ENCODE peak calls at places on chromosomes 5 and 9, in nine cellular contexts. One of them, this sample, is unnamed.
A peak's percentile ranks its signal among the peaks of the same experiment; 100 is the strongest.

GRCh38 chr5:137190031-137190430 is 309.1 kb downstream of the SPOCK1 start:
- DNase-seq in CD8-positive, alpha-beta memory T cell: no peak
- DNase-seq in activated T-cell treated with anti-CD3 and anti-CD28 coated beads, Interleukin-2, amount 50 U/mL, for 72 hours: no peak
- DNase-seq in AG08396: no peak
- DNase-seq in globus pallidus: no peak
- DNase-seq in AG04449: no peak
- DNase-seq in NCI-H345: no peak
- DNase-seq in activated naive CD8-positive, alpha-beta T cell treated with anti-CD3 and anti-CD28 coated beads, Interleukin-2, amount 50 U/mL, for 24 hours: no peak
- DNase-seq in WERI-Rb-1: no peak
- DNase-seq in this sample: no peak

GRCh38 chr5:170597876-170598275 is 94.1 kb downstream of the KCNIP1 start:
- DNase-seq in CD8-positive, alpha-beta memory T cell: no peak
- DNase-seq in activated T-cell treated with anti-CD3 and anti-CD28 coated beads, Interleukin-2, amount 50 U/mL, for 72 hours: no peak
- DNase-seq in AG08396: no peak
- DNase-seq in globus pallidus: peak; percentile 20
- DNase-seq in AG04449: no peak
- DNase-seq in NCI-H345: peak; percentile 41
- DNase-seq in activated naive CD8-positive, alpha-beta T cell treated with anti-CD3 and anti-CD28 coated beads, Interleukin-2, amount 50 U/mL, for 24 hours: no peak
- DNase-seq in WERI-Rb-1: no peak
- DNase-seq in this sample: no peak

GRCh38 chr5:6448622-6449464 is at the start of gene UBE2QL1:
- DNase-seq in CD8-positive, alpha-beta memory T cell: peak; percentile 14
- DNase-seq in activated T-cell treated with anti-CD3 and anti-CD28 coated beads, Interleukin-2, amount 50 U/mL, for 72 hours: peak; percentile 32
- DNase-seq in AG08396: no peak
- DNase-seq in globus pallidus: no peak
- DNase-seq in AG04449: no peak
- DNase-seq in NCI-H345: peak; percentile 28
- DNase-seq in activated naive CD8-positive, alpha-beta T cell treated with anti-CD3 and anti-CD28 coated beads, Interleukin-2, amount 50 U/mL, for 24 hours: peak; percentile 9
- DNase-seq in WERI-Rb-1: peak; percentile 56
- DNase-seq in this sample: peak; percentile 45

GRCh38 chr5:38607396-38607795 is 51.0 kb upstream of the LIFR start:
- DNase-seq in CD8-positive, alpha-beta memory T cell: no peak
- DNase-seq in activated T-cell treated with anti-CD3 and anti-CD28 coated beads, Interleukin-2, amount 50 U/mL, for 72 hours: no peak
- DNase-seq in AG08396: peak; percentile 56
- DNase-seq in globus pallidus: no peak
- DNase-seq in AG04449: peak; percentile 59
- DNase-seq in NCI-H345: no peak
- DNase-seq in activated naive CD8-positive, alpha-beta T cell treated with anti-CD3 and anti-CD28 coated beads, Interleukin-2, amount 50 U/mL, for 24 hours: no peak
- DNase-seq in WERI-Rb-1: no peak
- DNase-seq in this sample: no peak

GRCh38 chr5:62742214-62742613 is 163.6 kb downstream of the LRRC70 start:
- DNase-seq in CD8-positive, alpha-beta memory T cell: no peak
- DNase-seq in activated T-cell treated with anti-CD3 and anti-CD28 coated beads, Interleukin-2, amount 50 U/mL, for 72 hours: no peak
- DNase-seq in AG08396: no peak
- DNase-seq in globus pallidus: no peak
- DNase-seq in AG04449: no peak
- DNase-seq in NCI-H345: no peak
- DNase-seq in activated naive CD8-positive, alpha-beta T cell treated with anti-CD3 and anti-CD28 coated beads, Interleukin-2, amount 50 U/mL, for 24 hours: no peak
- DNase-seq in WERI-Rb-1: no peak
- DNase-seq in this sample: no peak

GRCh38 chr9:16150501-16150900 is 597.7 kb downstream of the CCDC171 start:
- DNase-seq in CD8-positive, alpha-beta memory T cell: no peak
- DNase-seq in activated T-cell treated with anti-CD3 and anti-CD28 coated beads, Interleukin-2, amount 50 U/mL, for 72 hours: no peak
- DNase-seq in AG08396: no peak
- DNase-seq in globus pallidus: no peak
- DNase-seq in AG04449: no peak
- DNase-seq in NCI-H345: no peak
- DNase-seq in activated naive CD8-positive, alpha-beta T cell treated with anti-CD3 and anti-CD28 coated beads, Interleukin-2, amount 50 U/mL, for 24 hours: no peak
- DNase-seq in WERI-Rb-1: no peak
- DNase-seq in this sample: peak; percentile 54

GRCh38 chr9:103985082-103985481 is 109.0 kb upstream of the SMC2 start:
- DNase-seq in CD8-positive, alpha-beta memory T cell: no peak
- DNase-seq in activated T-cell treated with anti-CD3 and anti-CD28 coated beads, Interleukin-2, amount 50 U/mL, for 72 hours: no peak
- DNase-seq in AG08396: no peak
- DNase-seq in globus pallidus: no peak
- DNase-seq in AG04449: no peak
- DNase-seq in NCI-H345: no peak
- DNase-seq in activated naive CD8-positive, alpha-beta T cell treated with anti-CD3 and anti-CD28 coated beads, Interleukin-2, amount 50 U/mL, for 24 hours: no peak
- DNase-seq in WERI-Rb-1: no peak
- DNase-seq in this sample: no peak

GRCh38 chr5:9667906-9668305 is 37.8 kb upstream of the TAS2R1 start:
- DNase-seq in CD8-positive, alpha-beta memory T cell: no peak
- DNase-seq in activated T-cell treated with anti-CD3 and anti-CD28 coated beads, Interleukin-2, amount 50 U/mL, for 72 hours: no peak
- DNase-seq in AG08396: no peak
- DNase-seq in globus pallidus: no peak
- DNase-seq in AG04449: no peak
- DNase-seq in NCI-H345: no peak
- DNase-seq in activated naive CD8-positive, alpha-beta T cell treated with anti-CD3 and anti-CD28 coated beads, Interleukin-2, amount 50 U/mL, for 24 hours: no peak
- DNase-seq in WERI-Rb-1: no peak
- DNase-seq in this sample: no peak

GRCh38 chr9:113631811-113632665 is 168.5 kb downstream of the RGS3 start:
- DNase-seq in CD8-positive, alpha-beta memory T cell: no peak
- DNase-seq in activated T-cell treated with anti-CD3 and anti-CD28 coated beads, Interleukin-2, amount 50 U/mL, for 72 hours: no peak
- DNase-seq in AG08396: no peak
- DNase-seq in globus pallidus: no peak
- DNase-seq in AG04449: no peak
- DNase-seq in NCI-H345: no peak
- DNase-seq in activated naive CD8-positive, alpha-beta T cell treated with anti-CD3 and anti-CD28 coated beads, Interleukin-2, amount 50 U/mL, for 24 hours: no peak
- DNase-seq in WERI-Rb-1: no peak
- DNase-seq in this sample: no peak